ENCODE peak calls at places on chromosomes 3 and 15, in five cellular contexts. A, X, Z, I and F are unnamed samples.

GRCh38 chr3:149199474-149199873 is 22.2 kb downstream of the CP start:
- DNase-seq in A (no peak), X (no peak), Z (peak), I (no peak), F (no peak)

GRCh38 chr3:10173095-10173925 is 8.6 kb downstream of the IRAK2 start:
- DNase-seq in A (no peak), X (no peak), Z (peak), I (no peak), F (peak)

GRCh38 chr3:10026084-10026890 is at the start of gene FANCD2:
- DNase-seq in A (peak), X (peak), Z (peak), I (peak), F (peak)

GRCh38 chr3:194565597-194566190 is 67.5 kb downstream of the TMEM44 start:
- DNase-seq in A (no peak), X (no peak), Z (peak), I (no peak), F (no peak)

GRCh38 chr3:186200746-186201145 is 91.9 kb upstream of the ETV5 start:
- DNase-seq in A (no peak), X (no peak), Z (no peak), I (no peak), F (no peak)

GRCh38 chr3:151552589-151552988 is 91.7 kb upstream of the IGSF10 start:
- DNase-seq in A (no peak), X (no peak), Z (no peak), I (no peak), F (peak)

GRCh38 chr3:110815008-110815583 is 256.5 kb upstream of the NECTIN3 start:
- DNase-seq in A (no peak), X (no peak), Z (peak), I (no peak), F (no peak)

GRCh38 chr3:50210510-50211367 is 5.7 kb downstream of the SLC38A3 start:
- DNase-seq in A (no peak), X (peak), Z (no peak), I (no peak), F (no peak)

GRCh38 chr3:171317133-171317532 is 143.1 kb downstream of the TNIK start:
- DNase-seq in A (no peak), X (no peak), Z (no peak), I (no peak), F (no peak)

GRCh38 chr15:58228708-58229107 is 90.5 kb downstream of the AQP9 start:
- DNase-seq in A (no peak), X (no peak), Z (peak), I (no peak), F (no peak)

GRCh38 chr15:66923438-66923881 is 141.9 kb upstream of the SMAD3 start:
- DNase-seq in A (peak), X (peak), Z (no peak), I (peak), F (peak)

GRCh38 chr15:101024111-101024695 is 105.0 kb downstream of the LRRK1 start:
- DNase-seq in A (no peak), X (peak), Z (peak), I (no peak), F (no peak)

GRCh38 chr3:187743195-187744141 is 1.8 kb downstream of the BCL6 start:
- DNase-seq in A (peak), X (no peak), Z (peak), I (no peak), F (no peak)

GRCh38 chr3:157098823-157099185 is 61.1 kb downstream of the CCNL1 start:
- DNase-seq in A (no peak), X (no peak), Z (peak), I (no peak), F (no peak)
- H3K23ac ChIP-seq in A (no peak), X (no peak), Z (no peak), I (no peak), F (no peak)

GRCh38 chr3:128053614-128054013 is 1.4 kb downstream of the SEC61A1 start:
- DNase-seq in A (no peak), X (no peak), Z (no peak), I (no peak), F (no peak)
- H2BK12ac ChIP-seq in A (no peak), X (no peak), Z (no peak), I (no peak), F (no peak)

GRCh38 chr3:129226374-129226773 is 23.0 kb upstream of the COPG1 start:
- DNase-seq in A (no peak), X (no peak), Z (peak), I (no peak), F (peak)
- H2AFZ ChIP-seq in A (peak), X (no peak), Z (peak), I (peak), F (no peak)

GRCh38 chr3:54954019-54954418 is 26.2 kb upstream of the LRTM1 start:
- DNase-seq in A (no peak), X (peak), Z (peak), I (no peak), F (peak)

GRCh38 chr3:54949491-54950044 is 21.7 kb upstream of the LRTM1 start:
- DNase-seq in A (no peak), X (no peak), Z (no peak), I (no peak), F (peak)

GRCh38 chr3:54954516-54954915 is 26.7 kb upstream of the LRTM1 start:
- DNase-seq in A (no peak), X (peak), Z (no peak), I (no peak), F (peak)

GRCh38 chr3:54951405-54951804 is 23.5 kb upstream of the LRTM1 start:
- DNase-seq in A (peak), X (peak), Z (peak), I (peak), F (peak)

GRCh38 chr3:54950391-54951003 is 22.6 kb upstream of the LRTM1 start:
- DNase-seq in A (no peak), X (no peak), Z (no peak), I (no peak), F (peak)
- H3K23ac ChIP-seq in A (no peak), X (no peak), Z (no peak), I (no peak), F (no peak)

GRCh38 chr3:42707620-42708355 is 5.2 kb upstream of the HHATL start:
- DNase-seq in A (no peak), X (no peak), Z (no peak), I (no peak), F (no peak)
- H2BK12ac ChIP-seq in A (no peak), X (no peak), Z (no peak), I (no peak), F (no peak)

GRCh38 chr15:36882487-36883108 is 217.8 kb downstream of the MEIS2 start:
- DNase-seq in A (no peak), X (no peak), Z (peak), I (peak), F (no peak)

GRCh38 chr15:36885709-36886108 is 214.6 kb downstream of the MEIS2 start:
- DNase-seq in A (no peak), X (no peak), Z (no peak), I (no peak), F (no peak)

GRCh38 chr15:36886135-36887011 is 214.0 kb downstream of the MEIS2 start:
- DNase-seq in A (no peak), X (no peak), Z (no peak), I (no peak), F (no peak)

GRCh38 chr15:36884404-36885335 is 215.7 kb downstream of the MEIS2 start:
- DNase-seq in A (no peak), X (no peak), Z (no peak), I (peak), F (no peak)

DNA sequence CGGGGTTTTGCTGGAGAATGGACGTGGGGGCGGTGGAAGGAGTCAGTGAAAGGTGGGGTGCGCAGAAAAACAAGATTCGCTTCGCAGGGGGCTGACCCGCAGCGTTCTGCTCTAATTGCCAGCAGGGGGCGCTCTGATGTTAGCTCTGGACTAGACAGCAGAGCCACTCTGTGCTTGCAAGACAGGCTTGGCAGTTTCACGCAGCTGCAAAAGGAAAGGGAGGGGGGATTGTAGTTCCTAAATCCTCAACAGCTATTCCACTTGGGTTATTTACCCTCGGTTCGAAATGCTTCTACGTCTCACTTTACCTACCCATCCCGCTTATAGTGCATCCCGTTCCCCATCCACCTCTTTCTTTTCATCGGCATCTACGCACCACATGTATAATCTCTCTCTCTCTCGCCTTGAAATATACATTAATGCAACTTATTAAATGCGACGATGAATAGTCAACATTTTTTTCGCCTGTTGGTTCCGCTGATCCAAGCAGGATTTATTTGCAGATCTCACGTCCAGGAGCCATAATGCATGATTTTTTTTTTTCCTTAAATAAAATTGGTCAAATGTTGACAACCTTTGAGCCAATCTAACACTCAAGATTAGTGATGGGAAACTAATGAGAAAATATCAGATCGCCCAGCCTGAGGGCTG is 216.5 kb downstream of the MEIS2 start:
- DNase-seq in A (peak), X (peak), Z (peak), I (peak), F (peak)
- H2AFZ ChIP-seq in A (no peak), X (no peak), Z (no peak), I (no peak), F (no peak)

GRCh38 chr3:89367166-89367565 is 259.7 kb downstream of the EPHA3 start:
- DNase-seq in A (no peak), X (no peak), Z (no peak), I (no peak), F (no peak)
- H3K23ac ChIP-seq in A (no peak), X (no peak), Z (no peak), I (no peak), F (no peak)